ENCODE peak calls at places on chromosomes 5 and 9, in six cellular contexts. V is ascending aorta; U is mucosa of descending colon; L is HCT116; A is CD8-positive, alpha-beta memory T cell; S is MM.1S. N is an unnamed sample.

GRCh38 chr5:150948539-150948938 is 43.8 kb upstream of the ZNF300 start:
- DNase-seq in U (no peak), A (no peak), S (no peak), V (no peak), L (no peak), N (no peak)

GRCh38 chr5:16963821-16964220 is 27.7 kb upstream of the MYO10 start:
- DNase-seq in L (no peak), V (no peak), A (no peak), S (no peak), U (no peak), N (no peak)

GRCh38 chr5:169426674-169427250 is 125.8 kb upstream of the SLIT3 start:
- DNase-seq in U (no peak), V (no peak), L (no peak), S (no peak), A (no peak), N (no peak)

GRCh38 chr5:89397096-89397495 is 514.1 kb upstream of the MEF2C start:
- DNase-seq in V (no peak), S (no peak), L (no peak), A (no peak), U (no peak), N (no peak)

GRCh38 chr5:115586525-115587146 is 15.6 kb downstream of the TICAM2 start:
- DNase-seq in L (no peak), S (peak; percentile 39), V (no peak), U (no peak), A (no peak), N (no peak)

GRCh38 chr5:135615581-135616260 is 36.9 kb upstream of the CXCL14 start:
- DNase-seq in A (no peak), L (no peak), S (no peak), U (no peak), V (no peak), N (no peak)

GRCh38 chr9:121774715-121775613 is 123.5 kb downstream of the DAB2IP start:
- DNase-seq in S (no peak), V (peak; percentile 58), A (no peak), U (peak; percentile 27), L (no peak), N (no peak)

GRCh38 chr9:123314617-123315016 is 41.4 kb upstream of the CRB2 start:
- DNase-seq in L (no peak), V (no peak), U (no peak), S (no peak), A (no peak), N (no peak)

GRCh38 chr9:125343518-125344284 is 82.1 kb downstream of the GAPVD1 start:
- DNase-seq in S (no peak), A (no peak), U (no peak), L (no peak), V (no peak), N (no peak)

GRCh38 chr9:134273647-134274046 is 52.6 kb upstream of the RXRA start:
- DNase-seq in L (no peak), U (no peak), V (no peak), A (no peak), S (no peak), N (no peak)

GRCh38 chr9:133971121-133971951 is 20.8 kb downstream of the VAV2 start:
- DNase-seq in U (peak; percentile 62), S (no peak), L (no peak), V (no peak), A (no peak), N (no peak)

GRCh38 chr9:106075991-106076390 is 381.6 kb downstream of the TMEM38B start:
- DNase-seq in S (no peak), V (no peak), L (no peak), U (no peak), A (no peak), N (no peak)

DNA sequence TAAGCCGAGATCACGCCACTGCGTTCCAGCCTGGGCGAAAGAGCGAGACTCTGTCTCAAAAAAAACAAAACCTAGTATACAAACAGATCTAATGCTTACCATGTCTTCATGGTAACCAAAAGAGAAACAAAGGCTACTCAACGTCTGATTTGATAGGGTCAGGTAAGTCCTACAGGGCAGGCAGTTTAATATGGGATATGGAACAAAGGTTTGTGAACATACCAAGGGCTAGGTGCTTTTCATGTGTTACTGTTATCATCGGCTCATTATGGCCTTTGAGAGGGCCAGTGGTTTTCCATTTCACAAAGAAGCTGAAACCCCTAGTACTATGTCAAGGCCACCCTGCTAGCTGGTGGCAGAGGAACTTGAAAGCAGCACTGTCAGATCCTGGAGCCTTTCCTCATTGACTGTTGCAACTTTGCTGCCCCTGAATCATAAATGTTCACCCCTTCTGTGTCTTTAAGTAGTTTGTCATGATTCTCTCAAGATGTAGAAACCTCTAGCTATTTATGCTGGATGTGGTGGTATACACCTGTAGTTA is 5.1 kb downstream of the IQGAP2 start:
- DNase-seq in S (no peak), V (no peak), L (no peak), U (no peak), A (no peak), N (no peak)
- H3K4me1 ChIP-seq in S (peaks cover 30% of the 10 kb centered on the region), V (no peaks in the 10 kb centered on the region), L (peaks cover 7% of the 10 kb centered on the region), U (peaks cover 14% of the 10 kb centered on the region), A (peaks cover 30% of the 10 kb centered on the region), N (no peaks in the 10 kb centered on the region)

DNA sequence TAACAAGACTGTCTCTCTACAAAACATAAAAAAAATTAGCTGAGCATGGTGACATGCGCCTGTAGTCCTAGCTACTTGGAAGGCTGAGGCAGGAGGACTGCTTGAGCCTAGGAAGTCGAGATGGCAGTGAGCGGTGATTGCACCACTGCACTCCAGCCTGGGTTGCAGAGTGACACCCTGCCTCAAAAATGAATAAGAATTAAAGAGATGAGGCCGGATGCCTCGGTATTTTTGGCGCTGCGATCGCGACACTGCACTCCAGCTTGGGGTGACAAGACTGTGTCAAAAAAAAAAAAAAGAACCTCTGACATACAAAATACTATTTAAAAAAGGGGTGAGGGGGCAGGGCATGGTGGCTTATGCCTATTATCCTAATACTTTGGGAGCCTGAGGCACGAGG is 7.3 kb downstream of the GPBP1 start:
- DNase-seq in L (no peak), U (no peak), A (no peak), V (no peak), S (no peak), N (no peak)
- H3K4me1 ChIP-seq in L (peaks cover 19% of the 10 kb centered on the region), U (peaks cover 38% of the 10 kb centered on the region), A (peaks cover 78% of the 10 kb centered on the region), V (peaks cover 40% of the 10 kb centered on the region), S (peaks cover 19% of the 10 kb centered on the region), N (peaks cover 90% of the 10 kb centered on the region)

GRCh38 chr5:144328980-144329379 is 158.3 kb downstream of the KCTD16 start:
- DNase-seq in A (no peak), U (no peak), S (no peak), V (no peak), L (no peak), N (no peak)

GRCh38 chr5:144333336-144333920 is 162.8 kb downstream of the KCTD16 start:
- DNase-seq in A (no peak), V (no peak), L (no peak), U (no peak), S (no peak), N (no peak)

GRCh38 chr5:144328505-144328904 is 157.8 kb downstream of the KCTD16 start:
- DNase-seq in V (no peak), A (no peak), U (no peak), L (no peak), S (no peak), N (no peak)

GRCh38 chr5:144332265-144332664 is 161.6 kb downstream of the KCTD16 start:
- DNase-seq in A (no peak), S (no peak), L (no peak), V (no peak), U (no peak), N (no peak)

DNA sequence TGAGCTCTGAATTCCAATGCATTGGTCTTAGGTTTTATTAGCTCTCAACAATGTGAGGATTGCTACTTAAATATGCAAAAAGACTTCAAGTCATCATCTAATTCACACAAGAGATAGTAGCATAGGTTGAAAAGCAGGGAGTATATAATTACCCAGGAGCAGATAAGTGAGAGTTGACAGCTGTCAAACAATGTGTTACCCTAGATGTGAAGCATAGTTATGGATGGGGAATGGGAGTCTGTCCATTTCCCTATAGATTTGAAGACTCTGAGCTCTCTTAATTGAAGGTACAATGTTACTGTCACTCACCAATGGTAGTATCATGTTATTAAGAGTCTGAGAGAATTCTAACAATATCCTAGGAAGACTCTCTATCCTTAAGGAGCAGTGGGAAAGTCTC is 160.7 kb downstream of the KCTD16 start:
- DNase-seq in U (no peak), V (no peak), A (no peak), L (no peak), S (no peak), N (no peak)
- H3K4me1 ChIP-seq in U (no peaks in the 10 kb centered on the region), V (no peaks in the 10 kb centered on the region), A (no peaks in the 10 kb centered on the region), L (no peaks in the 10 kb centered on the region), S (peaks cover 27% of the 10 kb centered on the region), N (no peaks in the 10 kb centered on the region)

GRCh38 chr5:68258531-68258930 is 43.0 kb downstream of the PIK3R1 start:
- DNase-seq in V (no peak), A (no peak), S (no peak), L (no peak), U (no peak), N (no peak)
- H3K4me1 ChIP-seq in V (peaks cover 80% of the 10 kb centered on the region), A (peaks cover 80% of the 10 kb centered on the region), S (no peaks in the 10 kb centered on the region), L (no peaks in the 10 kb centered on the region), U (peaks cover 4% of the 10 kb centered on the region), N (peaks cover 89% of the 10 kb centered on the region)

GRCh38 chr5:37667846-37668245 is 172.0 kb downstream of the GDNF start:
- DNase-seq in V (no peak), L (no peak), U (no peak), A (no peak), S (no peak), N (no peak)
- H3K4me1 ChIP-seq in V (peaks cover 2% of the 10 kb centered on the region), L (peaks cover 44% of the 10 kb centered on the region), U (no peaks in the 10 kb centered on the region), A (no peaks in the 10 kb centered on the region), S (no peaks in the 10 kb centered on the region), N (no peaks in the 10 kb centered on the region)

N was measured in thoracic aorta.